ENCODE peak calls at places on chromosomes 13 and 19, in seven cellular contexts. K, E, H, Q, S, M and C are unnamed samples.

GRCh38 chr19:39363909-39364457 is 21.8 kb downstream of the SAMD4B start:
- DNase-seq in E (no peak), S (no peak), H (no peak), M (no peak), K (no peak), Q (no peak), C (no peak)

GRCh38 chr19:45753548-45753947 is 15.5 kb downstream of the SIX5 start:
- DNase-seq in E (no peak), K (no peak), Q (no peak), S (peak; percentile 77), M (no peak), H (no peak), C (no peak)

GRCh38 chr19:42850981-42851717 is 28.4 kb downstream of the PSG1 start:
- DNase-seq in Q (no peak), S (no peak), E (peak; percentile 15), K (peak; percentile 18), M (no peak), H (no peak), C (no peak)

GRCh38 chr13:23999411-23999810 is 102.1 kb upstream of the C1QTNF9B start:
- DNase-seq in K (no peak), H (no peak), M (no peak), Q (no peak), S (no peak), E (no peak), C (no peak)

GRCh38 chr13:73754727-73755292 is 379.4 kb downstream of the KLF12 start:
- DNase-seq in K (peak; percentile 40), E (peak; percentile 59), S (no peak), Q (peak; percentile 12), M (no peak), H (peak; percentile 30), C (peak; percentile 79)

GRCh38 chr13:110825516-110825915 is 89.4 kb downstream of the ANKRD10 start:
- DNase-seq in K (no peak), Q (no peak), M (no peak), S (no peak), H (no peak), E (no peak), C (no peak)

GRCh38 chr13:41917641-41918040 is 43.3 kb downstream of the VWA8 start:
- DNase-seq in H (no peak), M (no peak), Q (no peak), S (no peak), E (no peak), K (no peak), C (peak; percentile 57)

GRCh38 chr13:24284876-24285275 is 24.5 kb upstream of the C1QTNF9 start:
- DNase-seq in S (no peak), E (no peak), K (no peak), Q (no peak), M (no peak), H (no peak), C (no peak)

GRCh38 chr19:43430142-43430710 is 15.5 kb downstream of the TEX101 start:
- DNase-seq in S (no peak), K (no peak), H (no peak), E (no peak), Q (no peak), M (no peak), C (no peak)

GRCh38 chr19:48396010-48396870 is 2.8 kb downstream of the GRIN2D start:
- DNase-seq in M (no peak), H (no peak), E (no peak), Q (peak; percentile 35), K (no peak), S (peak; percentile 60), C (no peak)

GRCh38 chr19:44653343-44653742 is 9.6 kb downstream of the PVR start:
- DNase-seq in S (no peak), E (no peak), H (no peak), M (no peak), K (no peak), Q (no peak), C (no peak)

GRCh38 chr13:54627973-54628372 is 1599.4 kb downstream of the OLFM4 start:
- DNase-seq in H (no peak), Q (no peak), M (no peak), K (no peak), S (no peak), E (no peak), C (no peak)

GRCh38 chr13:110575322-110576069 is 14.0 kb upstream of the RAB20 start:
- DNase-seq in S (no peak), E (peak; percentile 20), H (peak; percentile 44), K (no peak), Q (peak; percentile 42), M (peak; percentile 43), C (no peak)

GRCh38 chr13:43986395-43986794 is 106.7 kb downstream of the LACC1 start:
- DNase-seq in K (no peak), E (no peak), S (no peak), H (no peak), M (no peak), Q (no peak), C (no peak)

GRCh38 chr19:30686252-30686762 is 314.1 kb downstream of the ZNF536 start:
- DNase-seq in Q (no peak), S (no peak), E (no peak), M (no peak), K (no peak), H (peak; percentile 75), C (no peak)

GRCh38 chr19:52343548-52343947 is 7.5 kb downstream of the ZNF610 start:
- DNase-seq in Q (peak; percentile 61), H (peak; percentile 74), E (peak; percentile 15), K (peak; percentile 23), M (no peak), S (peak; percentile 84), C (peak; percentile 39)

GRCh38 chr19:38658462-38659306 is 11.2 kb downstream of the ACTN4 start:
- DNase-seq in E (peak; percentile 95), S (no peak), H (no peak), K (peak; percentile 83), M (no peak), Q (no peak), C (peak; percentile 98)

GRCh38 chr19:4477034-4477801 is 5.1 kb downstream of the HDGFL2 start:
- DNase-seq in Q (no peak), M (no peak), E (no peak), K (no peak), H (no peak), S (no peak), C (no peak)
- H3K79me2 ChIP-seq in Q (peaks cover 24% of the 10 kb centered on the region), M (peaks cover 25% of the 10 kb centered on the region), E (peaks cover 22% of the 10 kb centered on the region), K (peaks cover 27% of the 10 kb centered on the region), H (peaks cover 71% of the 10 kb centered on the region), S (peaks cover 14% of the 10 kb centered on the region), C (peaks cover 27% of the 10 kb centered on the region)

GRCh38 chr19:6060600-6061391 is 49.5 kb downstream of the RFX2 start:
- DNase-seq in M (no peak), K (no peak), S (no peak), H (peak; percentile 78), E (no peak), Q (peak; percentile 94), C (peak; percentile 61)
- TF ChIP-seq MAX in M (no peak), K (peak; percentile 38), S (no peak), H (peak; percentile 91), E (no peak), Q (peak; percentile 95), C (peak; percentile 68)

DNA sequence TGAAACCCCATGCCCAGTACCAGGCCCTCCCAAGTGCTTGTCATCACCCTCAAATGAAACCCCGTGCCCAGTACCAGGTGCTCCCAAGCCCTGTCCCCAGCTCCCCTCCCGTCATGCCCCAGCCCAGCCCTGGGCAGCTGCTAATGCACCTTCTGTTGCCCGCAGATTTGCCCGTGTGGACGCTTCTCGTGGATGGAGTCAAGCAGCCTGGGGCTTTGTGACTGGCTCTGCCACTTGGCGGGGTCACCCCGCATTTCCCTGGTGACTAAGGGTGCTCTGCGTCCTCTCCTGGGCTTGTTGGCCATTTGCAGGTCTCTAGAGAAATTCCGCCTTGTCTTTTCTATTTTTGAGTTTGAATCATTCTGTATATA is 82.7 kb downstream of the ATP11A start:
- DNase-seq in K (no peak), H (no peak), Q (no peak), M (no peak), S (no peak), E (no peak), C (no peak)
- H3K79me2 ChIP-seq in K (peaks cover 11% of the 10 kb centered on the region), H (no peaks in the 10 kb centered on the region), Q (peaks cover 8% of the 10 kb centered on the region), M (peaks cover 15% of the 10 kb centered on the region), S (no peaks in the 10 kb centered on the region), E (peaks cover 77% of the 10 kb centered on the region), C (no peaks in the 10 kb centered on the region)

GRCh38 chr13:51019026-51019425 is 92.0 kb downstream of the C13orf42 start:
- DNase-seq in S (no peak), Q (no peak), H (no peak), M (no peak), E (no peak), K (no peak), C (no peak)
- TF ChIP-seq MAX in S (no peak), Q (no peak), H (no peak), M (no peak), E (no peak), K (no peak), C (no peak)

GRCh38 chr13:114057131-114058050 is 75.0 kb downstream of the RASA3 start:
- DNase-seq in Q (peak; percentile 15), E (no peak), S (no peak), M (no peak), K (no peak), H (no peak), C (peak; percentile 37)
- H3K79me2 ChIP-seq in Q (peaks cover 14% of the 10 kb centered on the region), E (no peaks in the 10 kb centered on the region), S (no peaks in the 10 kb centered on the region), M (peaks cover 1% of the 10 kb centered on the region), K (peaks cover 22% of the 10 kb centered on the region), H (peaks cover 96% of the 10 kb centered on the region), C (peaks cover 90% of the 10 kb centered on the region)

DNA sequence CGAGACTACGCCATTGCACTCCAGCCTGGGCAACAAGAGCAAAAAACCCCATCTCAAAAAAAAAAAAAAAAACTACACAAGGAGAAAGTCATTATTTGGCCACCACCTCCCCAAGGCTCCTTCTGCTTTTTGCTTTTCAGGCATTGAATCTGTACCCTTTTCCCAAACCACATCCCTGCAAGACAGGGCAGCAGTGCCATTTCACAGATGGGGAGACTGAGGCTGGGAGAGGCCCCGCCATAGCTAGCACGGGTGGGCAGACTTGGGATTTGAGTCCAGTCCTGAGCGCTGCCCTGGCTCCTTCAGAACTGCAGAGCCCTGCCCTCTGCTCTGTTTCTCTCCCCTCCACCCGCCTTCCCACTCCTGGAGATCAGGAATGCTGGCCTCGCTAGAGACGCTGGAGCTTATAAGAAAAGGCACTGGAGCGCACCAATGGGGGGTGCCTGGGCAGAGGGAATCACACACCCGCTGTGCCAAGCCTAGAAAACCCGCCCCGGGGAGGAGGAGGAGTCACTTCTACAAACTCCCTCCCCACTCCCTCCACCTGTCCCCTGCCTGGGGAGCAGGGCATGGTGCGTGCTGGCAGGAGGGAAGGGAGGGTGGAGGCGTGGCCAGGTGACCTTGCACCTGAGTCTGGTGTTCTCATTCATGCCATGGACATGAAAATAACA is 17.6 kb downstream of the TJP3 start:
- DNase-seq in S (peak; percentile 77), M (no peak), E (no peak), Q (no peak), H (peak; percentile 39), K (peak; percentile 73), C (no peak)
- TF ChIP-seq MAX in S (peak; percentile 61), M (no peak), E (no peak), Q (no peak), H (no peak), K (peak; percentile 76), C (no peak)

GRCh38 chr19:56355517-56355916 is 37.8 kb downstream of the ZNF582 start:
- DNase-seq in M (no peak), S (no peak), H (no peak), E (peak; percentile 61), K (no peak), Q (no peak), C (no peak)

GRCh38 chr19:56356944-56357343 is 36.4 kb downstream of the ZNF582 start:
- DNase-seq in S (no peak), E (no peak), Q (no peak), K (no peak), M (no peak), H (no peak), C (no peak)

GRCh38 chr19:56360841-56361240 is 32.5 kb downstream of the ZNF582 start:
- DNase-seq in M (no peak), H (no peak), E (no peak), Q (no peak), S (no peak), K (no peak), C (no peak)
- H3K79me2 ChIP-seq in M (no peaks in the 10 kb centered on the region), H (no peaks in the 10 kb centered on the region), E (no peaks in the 10 kb centered on the region), Q (no peaks in the 10 kb centered on the region), S (no peaks in the 10 kb centered on the region), K (no peaks in the 10 kb centered on the region), C (no peaks in the 10 kb centered on the region)